ENCODE peak calls at places on chromosomes 16 and 17, in eight cellular contexts. O is colonic mucosa, Y is hepatocyte, R is heart right ventricle, Z is SK-N-SH, V is transverse colon, Q is endothelial cell of umbilical vein, F is PC-3. G is an unnamed sample. For H3K4me1, the result is how much of the 10 kb centered on the place peaks cover.

GRCh38 chr16:53457670-53458069 is 23.4 kb downstream of the RBL2 start:
- DNase-seq in O (peak), Y (no peak), R (no peak), Z (no peak), V (peak), Q (no peak), F (no peak), G (no peak)

GRCh38 chr16:66551362-66551761 is 1.0 kb upstream of the CKLF start:
- DNase-seq in O (peak), Y (peak), R (no peak), Z (peak), V (peak), Q (peak), F (peak), G (peak)

GRCh38 chr16:27365142-27366089 is 36.6 kb upstream of the IL21R start:
- DNase-seq in O (no peak), Y (peak), R (no peak), Z (no peak), V (no peak), Q (peak), F (peak), G (no peak)

GRCh38 chr16:49695782-49696413 is 160.0 kb downstream of the ZNF423 start:
- DNase-seq in O (no peak), Y (no peak), R (no peak), Z (no peak), V (no peak), Q (no peak), F (no peak), G (no peak)

GRCh38 chr16:77531741-77532140 is 96.9 kb upstream of the ADAMTS18 start:
- DNase-seq in O (no peak), Y (peak), R (no peak), Z (no peak), V (no peak), Q (peak), F (peak), G (no peak)

GRCh38 chr16:68506331-68507053 is 32.6 kb upstream of the ZFP90 start:
- DNase-seq in O (no peak), Y (no peak), R (no peak), Z (no peak), V (no peak), Q (no peak), F (no peak), G (no peak)

GRCh38 chr16:11689031-11689840 is 21.0 kb downstream of the SNN start:
- DNase-seq in O (no peak), Y (no peak), R (no peak), Z (no peak), V (no peak), Q (no peak), F (no peak), G (no peak)

GRCh38 chr17:2222901-2223616 is 80.5 kb downstream of the SMG6 start:
- DNase-seq in O (peak), Y (peak), R (peak), Z (no peak), V (peak), Q (peak), F (no peak), G (no peak)

GRCh38 chr16:50326835-50327465 is 41.8 kb downstream of the BRD7 start:
- DNase-seq in O (no peak), Y (no peak), R (no peak), Z (no peak), V (no peak), Q (no peak), F (peak), G (peak)

GRCh38 chr16:84379008-84379730 is 10.8 kb downstream of the ATP2C2 start:
- DNase-seq in O (no peak), Y (no peak), R (no peak), Z (no peak), V (no peak), Q (no peak), F (no peak), G (no peak)

GRCh38 chr17:9839433-9839832 is 13.7 kb downstream of the GLP2R start:
- DNase-seq in O (no peak), Y (no peak), R (no peak), Z (no peak), V (no peak), Q (no peak), F (no peak), G (peak)

GRCh38 chr16:70159355-70160348 is 13.9 kb upstream of the CLEC18C start:
- DNase-seq in O (no peak), Y (no peak), R (no peak), Z (peak), V (no peak), Q (peak), F (no peak), G (no peak)

GRCh38 chr16:56108724-56109123 is 82.6 kb upstream of the GNAO1 start:
- DNase-seq in O (no peak), Y (no peak), R (no peak), Z (no peak), V (no peak), Q (no peak), F (no peak), G (no peak)

GRCh38 chr17:34582901-34583245 is 3.5 kb downstream of the TMEM132E start:
- DNase-seq in O (no peak), Y (no peak), R (no peak), Z (no peak), V (no peak), Q (no peak), F (no peak), G (no peak)

GRCh38 chr16:49588729-49589384 is 215.3 kb downstream of the C16orf78 start:
- DNase-seq in O (no peak), Y (no peak), R (no peak), Z (no peak), V (no peak), Q (no peak), F (no peak), G (peak)

GRCh38 chr16:49651226-49651625 is 204.7 kb downstream of the ZNF423 start:
- DNase-seq in O (no peak), Y (no peak), R (no peak), Z (no peak), V (no peak), Q (no peak), F (no peak), G (no peak)

GRCh38 chr17:29124931-29125270 is 55.3 kb downstream of the MYO18A start:
- DNase-seq in O (peak), Y (no peak), R (peak), Z (no peak), V (peak), Q (no peak), F (peak), G (no peak)

GRCh38 chr17:71764507-71764906 is 356.3 kb upstream of the SOX9 start:
- DNase-seq in O (peak), Y (peak), R (no peak), Z (peak), V (peak), Q (no peak), F (peak), G (peak)

GRCh38 chr16:87854907-87855683 is 14.2 kb downstream of the SLC7A5 start:
- DNase-seq in O (no peak), Y (no peak), R (no peak), Z (no peak), V (no peak), Q (no peak), F (no peak), G (no peak)
- H3K4me1 ChIP-seq in O (under half), Y (half or more), R (half or more), Z (half or more), V (half or more), Q (under half), F (under half), G (half or more)

GRCh38 chr17:39391448-39391847 is 10.0 kb downstream of the FBXL20 start:
- DNase-seq in O (no peak), Y (no peak), R (no peak), Z (no peak), V (no peak), Q (no peak), F (no peak), G (no peak)

GRCh38 chr17:39393732-39394131 is 7.7 kb downstream of the FBXL20 start:
- DNase-seq in O (no peak), Y (no peak), R (no peak), Z (no peak), V (no peak), Q (peak), F (no peak), G (no peak)
- TF ChIP-seq CTCF in O (no peak), Y (peak), R (no peak), Z (peak), V (no peak), Q (no peak), F (no peak), G (no peak)

GRCh38 chr17:40014375-40014980 is 762 bp upstream of the CSF3 start:
- DNase-seq in O (no peak), Y (no peak), R (no peak), Z (peak), V (no peak), Q (peak), F (no peak), G (no peak)
- H3K4me1 ChIP-seq in O (under half), Y (under half), R (under half), Z (under half), V (under half), Q (under half), F (under half), G (under half)

GRCh38 chr16:60299345-60299744 is 1565.2 kb upstream of the GOT2 start:
- DNase-seq in O (no peak), Y (no peak), R (no peak), Z (no peak), V (no peak), Q (no peak), F (no peak), G (no peak)

DNA sequence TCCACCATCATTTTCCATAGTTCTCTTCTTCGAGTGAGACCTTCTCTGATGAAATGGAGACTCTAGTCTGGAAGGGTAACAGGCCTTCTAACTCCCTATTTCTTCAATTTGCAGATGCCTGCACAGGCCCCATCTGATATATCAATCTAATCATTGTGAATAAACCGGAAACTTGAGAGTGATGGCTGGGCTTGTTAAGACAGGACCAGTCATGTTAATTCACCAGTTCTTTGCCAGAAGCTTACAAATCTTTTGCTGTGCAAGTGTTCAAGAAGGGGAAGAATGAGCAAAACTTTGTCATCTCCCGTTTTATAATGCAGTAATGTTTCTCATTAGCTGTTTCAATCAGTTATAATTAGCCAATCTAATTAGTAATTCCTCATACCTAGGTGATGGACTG is 1561.3 kb upstream of the GOT2 start:
- DNase-seq in O (no peak), Y (no peak), R (no peak), Z (no peak), V (no peak), Q (no peak), F (no peak), G (no peak)
- TF ChIP-seq CTCF in O (no peak), Y (no peak), R (no peak), Z (no peak), V (no peak), Q (no peak), F (no peak), G (no peak)

GRCh38 chr16:81544261-81544660 is 99.7 kb downstream of the CMIP start:
- DNase-seq in O (no peak), Y (no peak), R (no peak), Z (no peak), V (no peak), Q (peak), F (no peak), G (no peak)
- H3K4me1 ChIP-seq in O (under half), Y (under half), R (half or more), Z (under half), V (under half), Q (under half), F (under half), G (under half)

GRCh38 chr17:27550974-27551505 is 79.9 kb upstream of the LGALS9 start:
- DNase-seq in O (no peak), Y (no peak), R (no peak), Z (no peak), V (no peak), Q (peak), F (no peak), G (no peak)

GRCh38 chr17:27553019-27553511 is 77.9 kb upstream of the LGALS9 start:
- DNase-seq in O (no peak), Y (peak), R (no peak), Z (no peak), V (peak), Q (no peak), F (peak), G (peak)

GRCh38 chr17:27551701-27552466 is 79.1 kb upstream of the LGALS9 start:
- DNase-seq in O (peak), Y (peak), R (no peak), Z (no peak), V (peak), Q (no peak), F (peak), G (peak)

GRCh38 chr17:27554152-27554551 is 76.8 kb upstream of the LGALS9 start:
- DNase-seq in O (no peak), Y (no peak), R (no peak), Z (no peak), V (no peak), Q (no peak), F (no peak), G (no peak)

GRCh38 chr17:27552467-27552779 is 78.6 kb upstream of the LGALS9 start:
- DNase-seq in O (no peak), Y (peak), R (no peak), Z (no peak), V (no peak), Q (peak), F (peak), G (peak)
- TF ChIP-seq CTCF in O (no peak), Y (no peak), R (no peak), Z (peak), V (no peak), Q (no peak), F (no peak), G (no peak)

GRCh38 chr17:40306395-40306794 is 2.6 kb upstream of the RARA start:
- DNase-seq in O (no peak), Y (no peak), R (no peak), Z (peak), V (no peak), Q (no peak), F (no peak), G (peak)
- H3K4me1 ChIP-seq in O (under half), Y (half or more), R (half or more), Z (half or more), V (half or more), Q (under half), F (under half), G (under half)

GRCh38 chr17:47717261-47717697 is 15.8 kb upstream of the TBX21 start:
- DNase-seq in O (no peak), Y (no peak), R (no peak), Z (peak), V (no peak), Q (no peak), F (no peak), G (no peak)
- TF ChIP-seq CTCF in O (no peak), Y (no peak), R (peak), Z (peak), V (peak), Q (peak), F (peak), G (peak)

GRCh38 chr17:62627219-62627903 is at the start of gene MRC2:
- DNase-seq in O (peak), Y (peak), R (peak), Z (peak), V (peak), Q (peak), F (peak), G (peak)

GRCh38 chr17:62629556-62630364 is 2.3 kb downstream of the MRC2 start:
- DNase-seq in O (no peak), Y (no peak), R (no peak), Z (peak), V (no peak), Q (no peak), F (no peak), G (peak)

GRCh38 chr17:62630365-62631085 is 3.1 kb downstream of the MRC2 start:
- DNase-seq in O (no peak), Y (no peak), R (no peak), Z (peak), V (no peak), Q (no peak), F (no peak), G (peak)

GRCh38 chr17:62627904-62628603 is 584 bp downstream of the MRC2 start:
- DNase-seq in O (peak), Y (peak), R (peak), Z (peak), V (peak), Q (peak), F (peak), G (no peak)

GRCh38 chr17:62628845-62629555 is 1.5 kb downstream of the MRC2 start:
- DNase-seq in O (no peak), Y (peak), R (peak), Z (peak), V (no peak), Q (no peak), F (no peak), G (peak)
- H3K4me1 ChIP-seq in O (under half), Y (under half), R (under half), Z (under half), V (under half), Q (under half), F (under half), G (under half)